ENCODE peak calls at places on chromosomes 4 and X, in ten cellular contexts. G is epithelial cell of proximal tubule, Q is AG04450, Y is epithelial cell of esophagus, U is GM10248, V is choroid plexus epithelial cell, H is B cell, C is dorsolateral prefrontal cortex, B is fibroblast of lung, F is MM.1S. J is an unnamed sample.

GRCh38 chrX:20056704-20057103 is 60.0 kb downstream of the MAP7D2 start:
- DNase-seq in G (no peak), Q (no peak), Y (peak), U (no peak), V (no peak), H (no peak), C (peak), B (no peak), F (no peak), J (no peak)

GRCh38 chr4:128031756-128032384 is 29.2 kb upstream of the LARP1B start:
- DNase-seq in G (no peak), Q (peak), Y (no peak), U (no peak), V (peak), H (no peak), C (no peak), B (peak), F (no peak), J (no peak)

GRCh38 chrX:72313757-72314156 is 8.0 kb upstream of the CITED1 start:
- DNase-seq in G (no peak), Q (no peak), Y (no peak), U (no peak), V (no peak), H (no peak), C (no peak), B (no peak), F (no peak), J (no peak)

GRCh38 chr4:19983072-19983471 is 268.6 kb upstream of the SLIT2 start:
- DNase-seq in G (no peak), Q (peak), Y (peak), U (no peak), V (peak), H (no peak), C (no peak), B (peak), F (no peak), J (no peak)

GRCh38 chr4:40662962-40663604 is 33.4 kb upstream of the RBM47 start:
- DNase-seq in G (peak), Q (peak), Y (peak), U (peak), V (peak), H (no peak), C (no peak), B (peak), F (no peak), J (no peak)

GRCh38 chr4:168221298-168221697 is 97.3 kb downstream of the DDX60 start:
- DNase-seq in G (no peak), Q (peak), Y (peak), U (no peak), V (peak), H (no peak), C (no peak), B (peak), F (no peak), J (no peak)

GRCh38 chrX:49303346-49303745 is at the start of gene GAGE10:
- DNase-seq in G (no peak), Q (no peak), Y (no peak), U (no peak), V (no peak), H (no peak), C (no peak), B (no peak), F (no peak), J (no peak)

GRCh38 chrX:86002076-86002896 is 45.1 kb downstream of the CHM start:
- DNase-seq in G (no peak), Q (no peak), Y (peak), U (peak), V (peak), H (peak), C (no peak), B (peak), F (peak), J (no peak)

GRCh38 chr4:173489514-173489913 is 40.5 kb downstream of the HAND2 start:
- DNase-seq in G (no peak), Q (peak), Y (no peak), U (no peak), V (peak), H (no peak), C (no peak), B (peak), F (no peak), J (no peak)

GRCh38 chr4:38673109-38673978 is 9.3 kb downstream of the KLF3 start:
- DNase-seq in G (no peak), Q (no peak), Y (peak), U (no peak), V (no peak), H (no peak), C (peak), B (peak), F (no peak), J (no peak)

GRCh38 chr4:1767770-1768366 is 25.2 kb upstream of the FGFR3 start:
- DNase-seq in G (no peak), Q (no peak), Y (peak), U (peak), V (peak), H (peak), C (no peak), B (peak), F (peak), J (no peak)

GRCh38 chr4:53003959-53004358 is 141.8 kb downstream of the RASL11B start:
- DNase-seq in G (no peak), Q (no peak), Y (no peak), U (no peak), V (no peak), H (no peak), C (no peak), B (no peak), F (no peak), J (no peak)

GRCh38 chr4:7647932-7648812 is 213.4 kb upstream of the PSAPL1 start:
- DNase-seq in G (no peak), Q (no peak), Y (no peak), U (no peak), V (peak), H (no peak), C (no peak), B (peak), F (no peak), J (no peak)

GRCh38 chr4:153684182-153685073 is at the start of gene TLR2:
- DNase-seq in G (no peak), Q (no peak), Y (peak), U (peak), V (peak), H (peak), C (peak), B (no peak), F (peak), J (peak)

GRCh38 chrX:107659286-107659685 is 31.0 kb downstream of the PRPS1 start:
- DNase-seq in G (no peak), Q (no peak), Y (no peak), U (no peak), V (no peak), H (no peak), C (no peak), B (no peak), F (no peak), J (no peak)
- TF ChIP-seq CTCF in G (no peak), Q (no peak), Y (no peak), U (no peak), V (no peak), H (no peak), C (no peak), B (no peak), F (no peak), J (no peak)

DNA sequence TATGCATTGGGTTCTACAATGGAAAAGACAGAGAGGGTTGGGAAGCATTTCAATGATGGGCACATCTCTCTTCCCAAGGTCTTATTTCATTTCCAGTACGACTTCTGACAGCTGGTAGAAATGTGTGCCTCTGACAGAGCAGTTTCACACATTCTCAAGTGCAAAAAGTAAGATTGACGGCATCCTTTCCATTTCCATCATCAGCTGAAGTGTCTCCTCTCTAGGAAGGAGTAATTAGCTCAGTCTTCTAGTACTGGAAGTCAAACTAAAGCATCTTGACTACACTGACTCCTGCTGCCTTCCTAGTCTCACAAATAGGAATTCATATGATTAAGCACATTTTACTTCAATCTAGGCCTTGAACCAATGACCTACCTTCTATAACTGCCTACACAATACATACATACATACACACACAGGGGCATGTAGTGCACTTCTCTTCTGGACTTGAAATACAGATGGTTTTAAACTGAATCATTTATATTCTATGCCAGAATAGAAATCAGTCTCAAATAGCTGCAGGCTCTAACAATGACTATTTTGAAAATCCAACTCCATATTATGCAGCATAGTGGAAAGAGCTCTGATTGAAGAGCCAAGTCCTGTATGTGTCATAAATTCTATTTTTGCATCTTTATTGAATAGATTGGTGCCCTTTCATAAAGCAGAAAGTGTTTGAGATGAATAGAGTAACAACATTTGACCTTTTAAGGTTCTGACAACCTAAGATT is 473.4 kb downstream of the INPP4B start:
- DNase-seq in G (no peak), Q (no peak), Y (peak), U (no peak), V (no peak), H (no peak), C (no peak), B (no peak), F (no peak), J (no peak)
- TF ChIP-seq CTCF in G (no peak), Q (no peak), Y (no peak), U (no peak), V (no peak), H (no peak), C (no peak), B (no peak), F (no peak), J (no peak)

GRCh38 chr4:88284378-88285234 is at the start of gene PPM1K:
- DNase-seq in G (peak), Q (peak), Y (peak), U (peak), V (peak), H (peak), C (peak), B (peak), F (peak), J (peak)

GRCh38 chr4:88285235-88285505 is 809 bp upstream of the PPM1K start:
- DNase-seq in G (no peak), Q (no peak), Y (no peak), U (no peak), V (no peak), H (no peak), C (no peak), B (no peak), F (no peak), J (no peak)

GRCh38 chr4:88286897-88287296 is 2.5 kb upstream of the PPM1K start:
- DNase-seq in G (no peak), Q (no peak), Y (no peak), U (no peak), V (peak), H (no peak), C (no peak), B (peak), F (no peak), J (no peak)

GRCh38 chr4:88280228-88280795 is 4.0 kb downstream of the PPM1K start:
- DNase-seq in G (no peak), Q (no peak), Y (no peak), U (no peak), V (no peak), H (peak), C (no peak), B (no peak), F (no peak), J (no peak)

GRCh38 chr4:88283661-88284377 is 542 bp downstream of the PPM1K start:
- DNase-seq in G (no peak), Q (no peak), Y (peak), U (peak), V (peak), H (peak), C (peak), B (no peak), F (peak), J (no peak)
- TF ChIP-seq CTCF in G (no peak), Q (no peak), Y (no peak), U (no peak), V (no peak), H (no peak), C (no peak), B (no peak), F (no peak), J (no peak)

GRCh38 chrX:68824152-68824433 is 4.7 kb upstream of the EFNB1 start:
- DNase-seq in G (no peak), Q (no peak), Y (no peak), U (no peak), V (no peak), H (no peak), C (no peak), B (no peak), F (no peak), J (no peak)

GRCh38 chrX:68822641-68823410 is 6.0 kb upstream of the EFNB1 start:
- DNase-seq in G (no peak), Q (no peak), Y (peak), U (peak), V (peak), H (no peak), C (no peak), B (peak), F (peak), J (no peak)

GRCh38 chrX:68824565-68825125 is 4.2 kb upstream of the EFNB1 start:
- DNase-seq in G (no peak), Q (no peak), Y (no peak), U (no peak), V (no peak), H (no peak), C (no peak), B (no peak), F (no peak), J (no peak)

GRCh38 chrX:68821616-68822015 is 7.2 kb upstream of the EFNB1 start:
- DNase-seq in G (no peak), Q (no peak), Y (no peak), U (no peak), V (no peak), H (no peak), C (no peak), B (no peak), F (no peak), J (no peak)

GRCh38 chrX:68823413-68824151 is 5.2 kb upstream of the EFNB1 start:
- DNase-seq in G (no peak), Q (no peak), Y (no peak), U (no peak), V (no peak), H (no peak), C (no peak), B (no peak), F (no peak), J (no peak)
- TF ChIP-seq CTCF in G (no peak), Q (no peak), Y (peak), U (no peak), V (no peak), H (no peak), C (no peak), B (no peak), F (no peak), J (no peak)

GRCh38 chrX:100449696-100450606 is 39.9 kb upstream of the PCDH19 start:
- DNase-seq in G (no peak), Q (no peak), Y (peak), U (no peak), V (peak), H (no peak), C (no peak), B (no peak), F (no peak), J (no peak)
- TF ChIP-seq CTCF in G (no peak), Q (no peak), Y (no peak), U (no peak), V (no peak), H (no peak), C (no peak), B (no peak), F (no peak), J (no peak)

DNA sequence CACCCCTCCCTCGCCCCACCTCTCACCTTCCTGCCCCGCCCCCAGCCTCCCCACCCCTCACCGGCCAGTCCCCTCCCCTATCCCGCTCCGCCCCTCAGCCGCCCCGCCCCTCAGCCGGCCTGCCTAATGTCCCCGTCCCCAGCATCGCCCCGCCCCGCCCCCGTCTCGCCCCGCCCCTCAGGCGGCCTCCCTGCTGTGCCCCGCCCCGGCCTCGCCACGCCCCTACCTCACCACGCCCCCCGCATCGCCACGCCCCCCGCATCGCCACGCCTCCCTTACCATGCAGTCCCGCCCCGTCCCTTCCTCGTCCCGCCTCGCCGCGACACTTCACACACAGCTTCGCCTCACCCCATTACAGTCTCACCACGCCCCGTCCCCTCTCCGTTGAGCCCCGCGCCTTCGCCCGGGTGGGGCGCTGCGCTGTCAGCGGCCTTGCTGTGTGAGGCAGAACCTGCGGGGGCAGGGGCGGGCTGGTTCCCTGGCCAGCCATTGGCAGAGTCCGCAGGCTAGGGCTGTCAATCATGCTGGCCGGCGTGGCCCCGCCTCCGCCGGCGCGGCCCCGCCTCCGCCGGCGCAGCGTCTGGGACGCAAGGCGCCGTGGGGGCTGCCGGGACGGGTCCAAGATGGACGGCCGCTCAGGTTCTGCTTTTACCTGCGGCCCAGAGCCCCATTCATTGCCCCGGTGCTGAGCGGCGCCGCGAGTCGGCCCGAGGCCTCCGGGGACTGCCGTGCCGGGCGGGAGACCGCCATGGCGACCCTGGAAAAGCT is at the start of the genes HTT and HTT-AS:
- DNase-seq in G (peak), Q (peak), Y (peak), U (peak), V (peak), H (peak), C (peak), B (peak), F (peak), J (peak)
- TF ChIP-seq CTCF in G (no peak), Q (peak), Y (peak), U (no peak), V (no peak), H (no peak), C (peak), B (no peak), F (no peak), J (no peak)